ENCODE peak calls at places on chromosome 18, in seven cellular contexts. W is RCC 7860; C is adipocyte; Q is endothelial cell of umbilical vein; R is HuH-7.5; O is HFFc6; X is activated T-helper 1 cell treated with anti-CD3 and anti-CD28 coated beads, Interleukin-2, amount 50 U/mL, for 16 hours. A is an unnamed sample.

GRCh38 chr18:34322365-34323289 is 97.9 kb upstream of the NOL4 start:
- DNase-seq in W (no peak), C (peak; percentile 87), Q (peak; percentile 65), R (no peak), O (no peak), X (no peak), A (no peak)

GRCh38 chr18:65359479-65359878 is 391.3 kb upstream of the CDH7 start:
- DNase-seq in W (no peak), C (no peak), Q (no peak), R (no peak), O (no peak), X (no peak), A (no peak)

GRCh38 chr18:73933666-73934065 is 214.0 kb downstream of the FBXO15 start:
- DNase-seq in W (no peak), C (no peak), Q (no peak), R (no peak), O (no peak), X (no peak), A (no peak)

GRCh38 chr18:7577706-7578105 is 10.6 kb downstream of the PTPRM start:
- DNase-seq in W (peak; percentile 84), C (peak; percentile 66), Q (no peak), R (no peak), O (peak; percentile 68), X (no peak), A (no peak)

GRCh38 chr18:8830067-8831060 is 125.0 kb downstream of the MTCL1 start:
- DNase-seq in W (no peak), C (no peak), Q (no peak), R (no peak), O (no peak), X (no peak), A (no peak)

GRCh38 chr18:48192542-48192941 is 216.6 kb downstream of the ZBTB7C start:
- DNase-seq in W (no peak), C (no peak), Q (no peak), R (no peak), O (no peak), X (no peak), A (no peak)

GRCh38 chr18:44536041-44536440 is 144.6 kb upstream of the SETBP1 start:
- DNase-seq in W (peak; percentile 8), C (peak; percentile 83), Q (peak; percentile 64), R (no peak), O (peak; percentile 45), X (no peak), A (no peak)

GRCh38 chr18:6482198-6482977 is 67.7 kb upstream of the L3MBTL4 start:
- DNase-seq in W (no peak), C (peak; percentile 47), Q (no peak), R (no peak), O (no peak), X (no peak), A (no peak)

GRCh38 chr18:31497711-31498449 is at the start of gene DSG2:
- DNase-seq in W (peak; percentile 35), C (no peak), Q (no peak), R (peak; percentile 38), O (no peak), X (no peak), A (no peak)

A was measured in SIG-M5.